ENCODE peak calls at places on chromosomes 3 and 15, in seven cellular contexts. X, F, I, Z, Q, J and M are unnamed samples.

GRCh38 chr3:30319713-30320112 is 286.7 kb upstream of the TGFBR2 start:
- DNase-seq in X (no peak), F (peak), I (peak), Z (peak), Q (peak), J (no peak), M (peak)

GRCh38 chr15:74383695-74384565 is 16.5 kb upstream of the CYP11A1 start:
- DNase-seq in X (no peak), F (no peak), I (no peak), Z (no peak), Q (peak), J (peak), M (no peak)

GRCh38 chr3:73255609-73256029 is 194.2 kb downstream of the EBLN2 start:
- DNase-seq in X (peak), F (no peak), I (peak), Z (no peak), Q (no peak), J (no peak), M (no peak)

GRCh38 chr3:167437428-167438139 is 36.3 kb downstream of the SERPINI2 start:
- DNase-seq in X (no peak), F (no peak), I (no peak), Z (no peak), Q (no peak), J (no peak), M (no peak)

GRCh38 chr3:102512734-102513518 is 78.1 kb downstream of the ZPLD1 start:
- DNase-seq in X (no peak), F (no peak), I (no peak), Z (no peak), Q (no peak), J (no peak), M (no peak)

GRCh38 chr15:43903864-43904290 is 77.1 kb downstream of the WDR76 start:
- DNase-seq in X (peak), F (peak), I (peak), Z (peak), Q (peak), J (peak), M (peak)

GRCh38 chr15:44296625-44297524 is 8.4 kb downstream of the GOLM2 start:
- DNase-seq in X (peak), F (no peak), I (no peak), Z (peak), Q (peak), J (no peak), M (peak)

GRCh38 chr3:133258358-133258757 is 141.5 kb upstream of the BFSP2 start:
- DNase-seq in X (no peak), F (no peak), I (no peak), Z (no peak), Q (no peak), J (no peak), M (no peak)

GRCh38 chr15:40150163-40150925 is 10.5 kb upstream of the BUB1B start:
- DNase-seq in X (no peak), F (no peak), I (no peak), Z (peak), Q (peak), J (no peak), M (no peak)

GRCh38 chr3:134364061-134364935 is 9.9 kb downstream of the AMOTL2 start:
- DNase-seq in X (peak), F (peak), I (peak), Z (no peak), Q (peak), J (no peak), M (peak)

GRCh38 chr15:35088329-35088728 is 3.2 kb upstream of the NANOGP8 start:
- DNase-seq in X (no peak), F (no peak), I (no peak), Z (no peak), Q (no peak), J (no peak), M (no peak)

GRCh38 chr3:190012314-190012782 is 108.3 kb downstream of the P3H2 start:
- DNase-seq in X (no peak), F (no peak), I (no peak), Z (peak), Q (peak), J (no peak), M (peak)

GRCh38 chr15:80580536-80581260 is 114.4 kb upstream of the ABHD17C start:
- DNase-seq in X (no peak), F (no peak), I (no peak), Z (no peak), Q (no peak), J (no peak), M (no peak)

GRCh38 chr15:51731549-51732267 is 5.7 kb downstream of the LYSMD2 start:
- DNase-seq in X (no peak), F (no peak), I (no peak), Z (no peak), Q (no peak), J (peak), M (peak)

GRCh38 chr3:138511990-138512389 is 77.6 kb downstream of the ESYT3 start:
- DNase-seq in X (no peak), F (no peak), I (no peak), Z (no peak), Q (no peak), J (no peak), M (no peak)

DNA sequence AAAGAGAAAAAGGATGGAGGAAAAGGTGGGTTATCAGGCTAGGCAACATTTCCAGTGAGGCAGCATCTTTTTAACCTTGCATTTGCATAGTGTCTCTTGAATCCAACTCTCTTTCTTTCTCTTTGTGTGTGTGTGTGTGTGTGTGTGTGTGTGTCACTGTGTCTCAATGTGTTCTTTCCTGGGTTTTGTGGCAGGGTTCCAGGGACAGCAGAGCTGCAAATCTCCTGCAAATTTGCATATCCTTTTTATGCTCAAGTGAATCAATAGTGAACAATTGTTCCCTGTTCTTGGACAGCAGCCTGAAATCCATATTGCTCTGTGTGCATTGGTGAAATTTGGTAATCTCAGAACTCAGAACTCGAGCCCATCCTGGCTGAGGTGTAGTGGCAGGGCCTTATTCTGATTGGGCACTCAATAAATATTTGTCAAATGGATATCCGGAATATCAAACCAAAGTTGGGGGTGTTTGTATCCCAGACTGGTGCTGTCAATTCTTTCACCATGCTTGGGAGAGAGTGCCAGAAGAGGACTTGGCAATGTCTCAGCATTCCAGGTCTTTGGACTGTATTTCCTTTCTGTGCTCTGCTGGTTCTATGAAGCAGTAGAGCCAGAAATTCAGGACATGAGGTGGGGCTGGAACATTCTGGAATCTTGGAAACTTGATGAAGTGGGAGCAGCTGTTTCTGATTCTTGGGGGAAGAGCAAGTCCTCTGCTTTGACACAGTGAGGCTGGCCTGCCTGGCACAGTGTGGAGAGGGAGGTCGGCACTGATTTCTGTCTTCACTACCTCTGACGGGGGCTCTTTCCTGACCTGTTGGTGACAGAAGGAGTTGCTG is 380.5 kb upstream of the C2CD4B start:
- DNase-seq in X (no peak), F (no peak), I (no peak), Z (no peak), Q (no peak), J (no peak), M (peak)
- TF ChIP-seq JUND in X (no peak), F (no peak), I (no peak), Z (no peak), Q (no peak), J (no peak), M (no peak)

GRCh38 chr15:100131321-100132224 is 210.2 kb downstream of the ADAMTS17 start:
- DNase-seq in X (peak), F (no peak), I (no peak), Z (peak), Q (no peak), J (no peak), M (no peak)
- TF ChIP-seq JUND in X (no peak), F (no peak), I (no peak), Z (peak), Q (no peak), J (no peak), M (no peak)

GRCh38 chr3:180362081-180362480 is 239.9 kb upstream of the TTC14 start:
- DNase-seq in X (no peak), F (no peak), I (no peak), Z (no peak), Q (no peak), J (no peak), M (no peak)
- TF ChIP-seq JUND in X (no peak), F (no peak), I (no peak), Z (no peak), Q (no peak), J (no peak), M (no peak)

GRCh38 chr3:54758461-54758860 is 169.4 kb downstream of the LRTM1 start:
- DNase-seq in X (no peak), F (no peak), I (no peak), Z (no peak), Q (no peak), J (no peak), M (no peak)
- TF ChIP-seq JUND in X (no peak), F (no peak), I (no peak), Z (no peak), Q (no peak), J (no peak), M (no peak)

GRCh38 chr15:62986948-62987347 is 55.6 kb upstream of the TPM1 start:
- DNase-seq in X (no peak), F (no peak), I (no peak), Z (peak), Q (no peak), J (no peak), M (no peak)

GRCh38 chr15:62989366-62990055 is 53.0 kb upstream of the TPM1 start:
- DNase-seq in X (no peak), F (no peak), I (no peak), Z (no peak), Q (no peak), J (no peak), M (no peak)

GRCh38 chr15:62983956-62984355 is 58.6 kb upstream of the TPM1 start:
- DNase-seq in X (no peak), F (no peak), I (no peak), Z (no peak), Q (no peak), J (no peak), M (no peak)

GRCh38 chr15:62988701-62989100 is 53.8 kb upstream of the TPM1 start:
- DNase-seq in X (no peak), F (no peak), I (no peak), Z (no peak), Q (no peak), J (no peak), M (peak)

DNA sequence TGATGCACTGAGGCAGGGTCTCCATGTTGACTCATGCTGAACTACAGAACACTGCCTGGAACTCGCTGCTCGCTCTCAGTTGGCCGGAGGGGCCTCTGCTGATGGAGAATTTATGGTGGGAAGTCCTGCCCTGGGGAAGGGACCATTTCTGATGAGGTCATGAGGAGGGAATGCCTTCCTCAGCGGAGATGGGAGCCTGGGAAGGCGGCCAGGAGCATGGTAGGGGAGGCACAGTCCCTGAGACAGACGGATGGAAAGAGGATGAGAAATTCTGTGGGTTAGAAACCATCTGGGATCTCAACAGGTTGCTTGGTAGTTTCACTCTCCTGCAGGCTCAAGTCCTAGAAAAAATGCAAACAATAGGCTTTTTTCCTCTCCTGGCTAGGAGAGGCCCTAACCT is 56.8 kb upstream of the TPM1 start:
- DNase-seq in X (no peak), F (no peak), I (no peak), Z (no peak), Q (no peak), J (no peak), M (no peak)
- TF ChIP-seq JUND in X (no peak), F (no peak), I (peak), Z (no peak), Q (no peak), J (no peak), M (no peak)

GRCh38 chr3:48929358-48930035 is 10.9 kb downstream of the ARIH2 start:
- DNase-seq in X (no peak), F (no peak), I (no peak), Z (no peak), Q (no peak), J (no peak), M (no peak)

GRCh38 chr3:48927928-48928327 is 9.3 kb downstream of the ARIH2 start:
- DNase-seq in X (no peak), F (no peak), I (no peak), Z (no peak), Q (no peak), J (no peak), M (no peak)

GRCh38 chr3:48928679-48929078 is 10.0 kb downstream of the ARIH2 start:
- DNase-seq in X (no peak), F (no peak), I (no peak), Z (no peak), Q (no peak), J (no peak), M (no peak)

GRCh38 chr3:48931944-48932580 is 13.4 kb downstream of the ARIH2 start:
- DNase-seq in X (no peak), F (no peak), I (peak), Z (no peak), Q (no peak), J (no peak), M (no peak)

DNA sequence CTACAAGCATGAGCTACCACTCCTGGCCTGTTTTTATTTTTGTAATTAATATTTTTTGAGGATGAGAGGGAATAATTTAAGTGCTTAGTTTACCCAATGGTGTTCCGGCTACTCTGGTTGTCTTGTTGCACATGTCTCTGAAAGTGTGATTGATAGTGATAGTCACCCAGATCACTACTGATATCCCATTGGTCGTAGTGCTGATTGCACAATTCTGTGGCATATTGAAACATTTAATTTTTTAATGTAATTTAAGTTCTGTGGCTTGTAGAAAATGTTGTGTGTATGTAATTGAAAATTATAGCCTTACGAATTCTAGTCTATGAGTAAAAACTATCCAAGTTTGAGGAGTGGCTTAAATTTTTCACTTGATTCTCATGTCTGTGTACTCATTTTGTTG is 11.9 kb downstream of the ARIH2 start:
- DNase-seq in X (no peak), F (no peak), I (no peak), Z (no peak), Q (no peak), J (no peak), M (no peak)
- TF ChIP-seq JUND in X (no peak), F (no peak), I (no peak), Z (no peak), Q (no peak), J (no peak), M (no peak)

DNA sequence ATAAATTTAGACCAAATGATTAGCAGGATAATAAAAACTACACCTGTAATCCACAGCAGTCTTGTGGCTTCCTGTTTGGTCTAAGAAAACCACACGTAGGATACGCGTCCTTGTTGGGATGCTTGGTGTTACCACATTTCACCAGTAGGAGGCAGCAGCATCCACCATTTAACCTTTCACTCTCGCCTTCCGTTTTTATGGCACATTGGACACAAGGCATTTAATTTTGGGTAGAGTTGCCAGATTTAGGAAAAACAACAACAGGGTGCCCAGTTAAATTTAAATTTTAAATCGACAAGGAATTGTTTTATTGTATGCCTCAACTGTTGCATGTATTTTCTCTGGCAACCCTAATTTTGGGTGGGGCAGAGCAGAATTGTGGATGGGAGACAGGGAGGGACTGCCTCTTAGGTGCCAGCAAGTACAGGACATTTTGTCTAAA is 6.3 kb downstream of the LRRC31 start:
- DNase-seq in X (peak), F (peak), I (peak), Z (peak), Q (peak), J (peak), M (peak)
- TF ChIP-seq JUND in X (no peak), F (no peak), I (no peak), Z (no peak), Q (no peak), J (no peak), M (no peak)